ENCODE peak calls at places on chromosome 15, in eight cellular contexts. One of them, this sample, is unnamed.

GRCh38 chr15:63587527-63587926 is 9.7 kb upstream of the FBXL22 start:
- DNase-seq in astrocyte of the spinal cord: peak
- DNase-seq in lower lobe of right lung: no peak
- DNase-seq in WTC11: no peak
- DNase-seq in stomach: no peak
- DNase-seq in GM10248: no peak
- DNase-seq in tibial artery: no peak
- DNase-seq in fibroblast of the aortic adventitia: no peak
- DNase-seq in this sample: no peak

GRCh38 chr15:71093089-71094024 is 21.9 kb upstream of the THSD4 start:
- DNase-seq in astrocyte of the spinal cord: peak
- DNase-seq in lower lobe of right lung: no peak
- DNase-seq in WTC11: no peak
- DNase-seq in stomach: peak
- DNase-seq in GM10248: no peak
- DNase-seq in tibial artery: no peak
- DNase-seq in fibroblast of the aortic adventitia: peak
- DNase-seq in this sample: no peak

GRCh38 chr15:40955930-40956542 is 2.8 kb downstream of the CHAC1 start:
- DNase-seq in astrocyte of the spinal cord: no peak
- DNase-seq in lower lobe of right lung: no peak
- DNase-seq in WTC11: no peak
- DNase-seq in stomach: no peak
- DNase-seq in GM10248: no peak
- DNase-seq in tibial artery: no peak
- DNase-seq in fibroblast of the aortic adventitia: no peak
- DNase-seq in this sample: no peak

GRCh38 chr15:69997701-69998273 is 99.9 kb downstream of the TLE3 start:
- DNase-seq in astrocyte of the spinal cord: peak
- DNase-seq in lower lobe of right lung: peak
- DNase-seq in WTC11: no peak
- DNase-seq in stomach: peak
- DNase-seq in GM10248: no peak
- DNase-seq in tibial artery: peak
- DNase-seq in fibroblast of the aortic adventitia: peak
- DNase-seq in this sample: no peak

GRCh38 chr15:53987480-53987879 is 9.2 kb downstream of the UNC13C start:
- DNase-seq in astrocyte of the spinal cord: no peak
- DNase-seq in lower lobe of right lung: no peak
- DNase-seq in WTC11: no peak
- DNase-seq in stomach: no peak
- DNase-seq in GM10248: no peak
- DNase-seq in tibial artery: no peak
- DNase-seq in fibroblast of the aortic adventitia: no peak
- DNase-seq in this sample: no peak

GRCh38 chr15:40149339-40149738 is 11.5 kb upstream of the BUB1B start:
- DNase-seq in astrocyte of the spinal cord: no peak
- DNase-seq in lower lobe of right lung: no peak
- DNase-seq in WTC11: no peak
- DNase-seq in stomach: no peak
- DNase-seq in GM10248: no peak
- DNase-seq in tibial artery: no peak
- DNase-seq in fibroblast of the aortic adventitia: no peak
- DNase-seq in this sample: no peak

GRCh38 chr15:63583027-63583426 is 14.2 kb upstream of the FBXL22 start:
- DNase-seq in astrocyte of the spinal cord: peak
- DNase-seq in lower lobe of right lung: no peak
- DNase-seq in WTC11: no peak
- DNase-seq in stomach: no peak
- DNase-seq in GM10248: no peak
- DNase-seq in tibial artery: no peak
- DNase-seq in fibroblast of the aortic adventitia: peak
- DNase-seq in this sample: no peak

GRCh38 chr15:62726461-62726860 is 316.1 kb upstream of the TPM1 start:
- DNase-seq in astrocyte of the spinal cord: no peak
- DNase-seq in lower lobe of right lung: no peak
- DNase-seq in WTC11: no peak
- DNase-seq in stomach: no peak
- DNase-seq in GM10248: no peak
- DNase-seq in tibial artery: no peak
- DNase-seq in fibroblast of the aortic adventitia: no peak
- DNase-seq in this sample: no peak

GRCh38 chr15:44537728-44538240 is 837 bp downstream of the EIF3J start:
- DNase-seq in astrocyte of the spinal cord: peak
- DNase-seq in lower lobe of right lung: no peak
- DNase-seq in WTC11: no peak
- DNase-seq in stomach: no peak
- DNase-seq in GM10248: no peak
- DNase-seq in tibial artery: no peak
- DNase-seq in fibroblast of the aortic adventitia: peak
- DNase-seq in this sample: peak

GRCh38 chr15:38670142-38671002 is 105.8 kb upstream of the RASGRP1 start:
- DNase-seq in astrocyte of the spinal cord: no peak
- DNase-seq in lower lobe of right lung: no peak
- DNase-seq in WTC11: no peak
- DNase-seq in stomach: no peak
- DNase-seq in GM10248: no peak
- DNase-seq in tibial artery: no peak
- DNase-seq in fibroblast of the aortic adventitia: no peak
- DNase-seq in this sample: no peak

GRCh38 chr15:28885630-28886430 is at the start of gene APBA2:
- DNase-seq in astrocyte of the spinal cord: peak
- DNase-seq in lower lobe of right lung: no peak
- DNase-seq in WTC11: peak
- DNase-seq in stomach: no peak
- DNase-seq in GM10248: no peak
- DNase-seq in tibial artery: no peak
- DNase-seq in fibroblast of the aortic adventitia: peak
- DNase-seq in this sample: no peak

GRCh38 chr15:87752250-87752951 is 504.1 kb downstream of the NTRK3 start:
- DNase-seq in astrocyte of the spinal cord: peak
- DNase-seq in lower lobe of right lung: no peak
- DNase-seq in WTC11: no peak
- DNase-seq in stomach: no peak
- DNase-seq in GM10248: no peak
- DNase-seq in tibial artery: no peak
- DNase-seq in fibroblast of the aortic adventitia: peak
- DNase-seq in this sample: no peak

GRCh38 chr15:46089438-46090044 is 454.7 kb downstream of the SQOR start:
- DNase-seq in astrocyte of the spinal cord: no peak
- DNase-seq in lower lobe of right lung: no peak
- DNase-seq in WTC11: no peak
- DNase-seq in stomach: no peak
- DNase-seq in GM10248: no peak
- DNase-seq in tibial artery: no peak
- DNase-seq in fibroblast of the aortic adventitia: no peak
- DNase-seq in this sample: no peak

GRCh38 chr15:48170981-48171380 is 7.1 kb downstream of the MYEF2 start:
- DNase-seq in astrocyte of the spinal cord: no peak
- DNase-seq in lower lobe of right lung: no peak
- DNase-seq in WTC11: no peak
- DNase-seq in stomach: no peak
- DNase-seq in GM10248: no peak
- DNase-seq in tibial artery: no peak
- DNase-seq in fibroblast of the aortic adventitia: no peak
- DNase-seq in this sample: no peak

GRCh38 chr15:46232471-46232870 is 597.6 kb downstream of the SQOR start:
- DNase-seq in astrocyte of the spinal cord: no peak
- DNase-seq in lower lobe of right lung: no peak
- DNase-seq in WTC11: no peak
- DNase-seq in stomach: no peak
- DNase-seq in GM10248: no peak
- DNase-seq in tibial artery: no peak
- DNase-seq in fibroblast of the aortic adventitia: no peak
- DNase-seq in this sample: no peak

GRCh38 chr15:38620108-38620507 is 55.5 kb upstream of the RASGRP1 start:
- DNase-seq in astrocyte of the spinal cord: no peak
- DNase-seq in lower lobe of right lung: no peak
- DNase-seq in WTC11: no peak
- DNase-seq in stomach: no peak
- DNase-seq in GM10248: no peak
- DNase-seq in tibial artery: no peak
- DNase-seq in fibroblast of the aortic adventitia: no peak
- DNase-seq in this sample: no peak

GRCh38 chr15:36432162-36432561 is 147.3 kb upstream of the CDIN1 start:
- DNase-seq in astrocyte of the spinal cord: peak
- DNase-seq in lower lobe of right lung: no peak
- DNase-seq in WTC11: no peak
- DNase-seq in stomach: no peak
- DNase-seq in GM10248: no peak
- DNase-seq in tibial artery: no peak
- DNase-seq in fibroblast of the aortic adventitia: no peak
- DNase-seq in this sample: no peak

GRCh38 chr15:59751552-59752413 is 62.7 kb upstream of the BNIP2 start:
- DNase-seq in astrocyte of the spinal cord: no peak
- DNase-seq in lower lobe of right lung: no peak
- DNase-seq in WTC11: no peak
- DNase-seq in stomach: no peak
- DNase-seq in GM10248: no peak
- DNase-seq in tibial artery: no peak
- DNase-seq in fibroblast of the aortic adventitia: peak
- DNase-seq in this sample: no peak

GRCh38 chr15:55916666-55917409 is 76.6 kb downstream of the NEDD4 start:
- DNase-seq in astrocyte of the spinal cord: peak
- DNase-seq in lower lobe of right lung: no peak
- DNase-seq in WTC11: no peak
- DNase-seq in stomach: no peak
- DNase-seq in GM10248: no peak
- DNase-seq in tibial artery: no peak
- DNase-seq in fibroblast of the aortic adventitia: peak
- DNase-seq in this sample: no peak

GRCh38 chr15:38652998-38653397 is 88.4 kb upstream of the RASGRP1 start:
- DNase-seq in astrocyte of the spinal cord: no peak
- DNase-seq in lower lobe of right lung: no peak
- DNase-seq in WTC11: no peak
- DNase-seq in stomach: no peak
- DNase-seq in GM10248: no peak
- DNase-seq in tibial artery: no peak
- DNase-seq in fibroblast of the aortic adventitia: no peak
- DNase-seq in this sample: no peak

GRCh38 chr15:28191832-28192231 is 92.7 kb upstream of the OCA2 start:
- DNase-seq in astrocyte of the spinal cord: peak
- DNase-seq in lower lobe of right lung: peak
- DNase-seq in WTC11: peak
- DNase-seq in stomach: peak
- DNase-seq in GM10248: no peak
- DNase-seq in tibial artery: peak
- DNase-seq in fibroblast of the aortic adventitia: peak
- DNase-seq in this sample: no peak

GRCh38 chr15:75145027-75145841 is 56.4 kb upstream of the C15orf39 start:
- DNase-seq in astrocyte of the spinal cord: no peak
- DNase-seq in lower lobe of right lung: no peak
- DNase-seq in WTC11: no peak
- DNase-seq in stomach: no peak
- DNase-seq in GM10248: no peak
- DNase-seq in tibial artery: no peak
- DNase-seq in fibroblast of the aortic adventitia: no peak
- DNase-seq in this sample: no peak

GRCh38 chr15:42066764-42067415 is 27.5 kb downstream of the PLA2G4D start:
- DNase-seq in astrocyte of the spinal cord: no peak
- DNase-seq in lower lobe of right lung: no peak
- DNase-seq in WTC11: no peak
- DNase-seq in stomach: no peak
- DNase-seq in GM10248: no peak
- DNase-seq in tibial artery: no peak
- DNase-seq in fibroblast of the aortic adventitia: no peak
- DNase-seq in this sample: no peak
- TF ChIP-seq CTCF in astrocyte of the spinal cord: no peak
- TF ChIP-seq CTCF in lower lobe of right lung: no peak
- TF ChIP-seq CTCF in WTC11: peak
- TF ChIP-seq CTCF in stomach: no peak
- TF ChIP-seq CTCF in GM10248: no peak
- TF ChIP-seq CTCF in tibial artery: peak
- TF ChIP-seq CTCF in fibroblast of the aortic adventitia: no peak
- TF ChIP-seq CTCF in this sample: no peak

GRCh38 chr15:51726302-51727073 is 11.0 kb downstream of the LYSMD2 start:
- DNase-seq in astrocyte of the spinal cord: peak
- DNase-seq in lower lobe of right lung: no peak
- DNase-seq in WTC11: peak
- DNase-seq in stomach: no peak
- DNase-seq in GM10248: peak
- DNase-seq in tibial artery: peak
- DNase-seq in fibroblast of the aortic adventitia: peak
- DNase-seq in this sample: peak
- TF ChIP-seq CTCF in astrocyte of the spinal cord: no peak
- TF ChIP-seq CTCF in lower lobe of right lung: no peak
- TF ChIP-seq CTCF in WTC11: no peak
- TF ChIP-seq CTCF in stomach: no peak
- TF ChIP-seq CTCF in GM10248: no peak
- TF ChIP-seq CTCF in tibial artery: no peak
- TF ChIP-seq CTCF in fibroblast of the aortic adventitia: no peak
- TF ChIP-seq CTCF in this sample: no peak

DNA sequence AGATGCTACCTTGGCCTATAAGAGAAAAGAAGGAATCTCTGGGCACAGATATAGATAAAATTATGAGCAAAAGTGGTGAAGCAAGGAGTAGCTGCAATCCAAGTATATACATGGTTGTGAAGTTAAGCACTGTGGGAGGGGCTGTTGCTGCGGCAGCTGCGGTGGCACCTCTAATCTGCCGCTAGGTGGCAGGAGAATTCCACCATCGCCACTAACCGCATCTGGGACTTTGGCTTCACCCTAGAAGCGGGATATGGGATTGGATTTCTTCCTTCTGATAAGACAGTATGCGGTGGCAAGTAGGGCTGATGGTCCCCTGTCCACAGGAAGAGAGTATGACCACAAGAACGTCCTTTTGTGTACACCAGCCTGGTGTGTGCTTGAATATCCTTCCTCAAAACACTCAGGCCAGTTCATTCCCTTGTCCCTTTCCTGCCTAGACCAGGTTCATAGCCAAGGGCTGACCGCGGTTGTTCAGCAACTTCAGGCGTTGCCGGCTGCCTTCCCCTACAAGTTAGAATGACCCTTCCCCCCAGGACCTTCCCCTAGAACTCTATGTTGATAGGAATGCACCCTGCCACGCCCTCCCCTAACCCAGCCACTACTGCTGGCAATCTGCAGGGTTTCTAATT is 5.1 kb downstream of the MAGEL2 start:
- DNase-seq in astrocyte of the spinal cord: peak
- DNase-seq in lower lobe of right lung: peak
- DNase-seq in WTC11: peak
- DNase-seq in stomach: peak
- DNase-seq in GM10248: no peak
- DNase-seq in tibial artery: no peak
- DNase-seq in fibroblast of the aortic adventitia: peak
- DNase-seq in this sample: peak
- TF ChIP-seq CTCF in astrocyte of the spinal cord: peak
- TF ChIP-seq CTCF in lower lobe of right lung: peak
- TF ChIP-seq CTCF in WTC11: peak
- TF ChIP-seq CTCF in stomach: peak
- TF ChIP-seq CTCF in GM10248: peak
- TF ChIP-seq CTCF in tibial artery: peak
- TF ChIP-seq CTCF in fibroblast of the aortic adventitia: peak
- TF ChIP-seq CTCF in this sample: peak

DNA sequence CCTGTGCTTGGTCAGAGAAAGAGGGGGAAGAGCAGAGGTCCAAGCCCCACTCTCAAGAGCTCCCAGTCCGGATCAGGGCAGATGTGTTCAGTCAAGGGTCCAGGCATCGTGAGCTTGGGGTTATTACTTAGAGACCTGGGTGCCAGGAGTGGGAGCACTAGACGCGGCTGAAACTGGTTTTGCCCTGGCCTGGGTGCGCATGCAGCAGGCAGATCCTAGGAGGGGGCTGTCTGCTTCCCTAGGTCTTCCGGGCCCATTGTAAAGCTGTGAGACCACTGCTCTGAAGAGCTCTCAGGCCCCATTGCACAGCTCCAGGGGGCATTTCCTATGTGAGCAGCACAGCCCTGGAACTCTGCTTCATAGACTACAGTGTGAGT is 204.9 kb upstream of the LINGO1 start:
- DNase-seq in astrocyte of the spinal cord: no peak
- DNase-seq in lower lobe of right lung: peak
- DNase-seq in WTC11: no peak
- DNase-seq in stomach: no peak
- DNase-seq in GM10248: no peak
- DNase-seq in tibial artery: no peak
- DNase-seq in fibroblast of the aortic adventitia: no peak
- DNase-seq in this sample: no peak
- TF ChIP-seq CTCF in astrocyte of the spinal cord: no peak
- TF ChIP-seq CTCF in lower lobe of right lung: no peak
- TF ChIP-seq CTCF in WTC11: no peak
- TF ChIP-seq CTCF in stomach: no peak
- TF ChIP-seq CTCF in GM10248: no peak
- TF ChIP-seq CTCF in tibial artery: no peak
- TF ChIP-seq CTCF in fibroblast of the aortic adventitia: no peak
- TF ChIP-seq CTCF in this sample: no peak